ENCODE peak calls at places on chromosomes 13 and 19, in four cellular contexts. One of them, this sample, is unnamed.

GRCh38 chr19:7507884-7508283 is 8.0 kb upstream of the ZNF358 start:
- DNase-seq in SK-N-SH: peak
- DNase-seq in K562: peak
- DNase-seq in H1: peak
- DNase-seq in this sample: peak

GRCh38 chr19:41774515-41774980 is 19.2 kb downstream of the CEACAM6 start:
- DNase-seq in SK-N-SH: no peak
- DNase-seq in H1: no peak
- DNase-seq in K562: no peak
- DNase-seq in this sample: no peak

GRCh38 chr19:18913466-18913865 is 5.7 kb downstream of the COPE start:
- DNase-seq in SK-N-SH: no peak
- DNase-seq in H1: no peak
- DNase-seq in K562: no peak
- DNase-seq in this sample: no peak

GRCh38 chr19:45499196-45500180 is 1.2 kb downstream of the PPM1N start:
- DNase-seq in H1: peak
- DNase-seq in SK-N-SH: peak
- DNase-seq in K562: peak
- DNase-seq in this sample: peak

GRCh38 chr13:51494151-51494550 is 41.3 kb upstream of the INTS6 start:
- DNase-seq in H1: no peak
- DNase-seq in SK-N-SH: no peak
- DNase-seq in K562: no peak
- DNase-seq in this sample: no peak

GRCh38 chr13:28735481-28736029 is 16.8 kb upstream of the SLC46A3 start:
- DNase-seq in K562: no peak
- DNase-seq in SK-N-SH: no peak
- DNase-seq in H1: no peak
- DNase-seq in this sample: no peak

GRCh38 chr13:35818577-35819165 is 312.5 kb downstream of the DCLK1 start:
- DNase-seq in H1: no peak
- DNase-seq in SK-N-SH: peak
- DNase-seq in K562: peak
- DNase-seq in this sample: no peak

GRCh38 chr19:13002970-13003540 is 7.8 kb downstream of the NFIX start:
- DNase-seq in K562: no peak
- DNase-seq in SK-N-SH: no peak
- DNase-seq in H1: no peak
- DNase-seq in this sample: no peak

GRCh38 chr19:19849056-19849455 is 16.6 kb upstream of the ZNF253 start:
- DNase-seq in H1: no peak
- DNase-seq in SK-N-SH: no peak
- DNase-seq in K562: no peak
- DNase-seq in this sample: no peak

GRCh38 chr13:40433577-40433976 is 232.9 kb downstream of the FOXO1 start:
- DNase-seq in K562: no peak
- DNase-seq in SK-N-SH: no peak
- DNase-seq in H1: no peak
- DNase-seq in this sample: no peak

GRCh38 chr13:31827707-31828106 is 88.4 kb downstream of the RXFP2 start:
- DNase-seq in SK-N-SH: no peak
- DNase-seq in K562: no peak
- DNase-seq in H1: no peak
- DNase-seq in this sample: no peak

GRCh38 chr13:48750588-48751383 is 97.1 kb downstream of the CYSLTR2 start:
- DNase-seq in H1: no peak
- DNase-seq in K562: no peak
- DNase-seq in SK-N-SH: no peak
- DNase-seq in this sample: no peak

GRCh38 chr13:110700186-110700585 is 5.7 kb downstream of the CARS2 start:
- DNase-seq in SK-N-SH: no peak
- DNase-seq in H1: no peak
- DNase-seq in K562: no peak
- DNase-seq in this sample: no peak

GRCh38 chr13:43136940-43137574 is 113.7 kb downstream of the DNAJC15 start:
- DNase-seq in K562: no peak
- DNase-seq in H1: no peak
- DNase-seq in SK-N-SH: peak
- DNase-seq in this sample: no peak

GRCh38 chr13:99366075-99366987 is 59.1 kb upstream of the GPR183 start:
- DNase-seq in SK-N-SH: no peak
- DNase-seq in K562: no peak
- DNase-seq in H1: no peak
- DNase-seq in this sample: no peak

GRCh38 chr19:57192064-57192395 is 730 bp downstream of the ZNF264 start:
- DNase-seq in H1: no peak
- DNase-seq in K562: no peak
- DNase-seq in SK-N-SH: peak
- DNase-seq in this sample: no peak

GRCh38 chr19:35959040-35959967 is 23.1 kb downstream of the LRFN3 start:
- DNase-seq in K562: peak
- DNase-seq in H1: no peak
- DNase-seq in SK-N-SH: peak
- DNase-seq in this sample: peak

GRCh38 chr13:27556109-27556508 is 64.2 kb downstream of the LNX2 start:
- DNase-seq in SK-N-SH: no peak
- DNase-seq in H1: no peak
- DNase-seq in K562: no peak
- DNase-seq in this sample: no peak

GRCh38 chr19:47381653-47382279 is 32.7 kb downstream of the DHX34 start:
- DNase-seq in K562: no peak
- DNase-seq in H1: no peak
- DNase-seq in SK-N-SH: no peak
- DNase-seq in this sample: no peak

GRCh38 chr13:107185889-107186288 is 618.0 kb upstream of the ARGLU1 start:
- DNase-seq in K562: no peak
- DNase-seq in SK-N-SH: no peak
- DNase-seq in H1: no peak
- DNase-seq in this sample: no peak

GRCh38 chr13:22940736-22941135 is 240.0 kb upstream of the SGCG start:
- DNase-seq in H1: no peak
- DNase-seq in SK-N-SH: no peak
- DNase-seq in K562: no peak
- DNase-seq in this sample: no peak

GRCh38 chr19:48258350-48258749 is 2.6 kb upstream of the CARD8 start:
- DNase-seq in K562: no peak
- DNase-seq in H1: no peak
- DNase-seq in SK-N-SH: no peak
- DNase-seq in this sample: no peak

GRCh38 chr19:33064117-33064777 is 441 bp downstream of the RHPN2 start:
- DNase-seq in SK-N-SH: peak
- DNase-seq in K562: peak
- DNase-seq in H1: no peak
- DNase-seq in this sample: peak

GRCh38 chr19:3868770-3869456 is at the start of gene ZFR2:
- DNase-seq in K562: peak
- DNase-seq in SK-N-SH: peak
- DNase-seq in H1: no peak
- DNase-seq in this sample: peak

GRCh38 chr13:46565808-46566750 is 13.1 kb downstream of the LRCH1 start:
- DNase-seq in SK-N-SH: no peak
- DNase-seq in H1: no peak
- DNase-seq in K562: no peak
- DNase-seq in this sample: no peak

GRCh38 chr13:32889986-32890565 is 126.1 kb upstream of the KL start:
- DNase-seq in SK-N-SH: no peak
- DNase-seq in H1: no peak
- DNase-seq in K562: no peak
- DNase-seq in this sample: no peak

GRCh38 chr19:48194041-48194871 is 23.8 kb downstream of the ZSWIM9 start:
- DNase-seq in SK-N-SH: peak
- DNase-seq in H1: no peak
- DNase-seq in K562: peak
- DNase-seq in this sample: peak

GRCh38 chr13:32984857-32985626 is 31.2 kb upstream of the KL start:
- DNase-seq in SK-N-SH: no peak
- DNase-seq in K562: no peak
- DNase-seq in H1: no peak
- DNase-seq in this sample: no peak

GRCh38 chr19:33705090-33705847 is 83.5 kb downstream of the CHST8 start:
- DNase-seq in H1: no peak
- DNase-seq in K562: no peak
- DNase-seq in SK-N-SH: no peak
- DNase-seq in this sample: peak

GRCh38 chr19:14746891-14747290 is 31.5 kb downstream of the ADGRE2 start:
- DNase-seq in H1: no peak
- DNase-seq in SK-N-SH: no peak
- DNase-seq in K562: no peak
- DNase-seq in this sample: no peak
- TF ChIP-seq TEAD4 in H1: no peak
- TF ChIP-seq TEAD4 in SK-N-SH: no peak
- TF ChIP-seq TEAD4 in K562: no peak
- TF ChIP-seq TEAD4 in this sample: no peak

GRCh38 chr13:75256922-75257321 is 225.0 kb downstream of the TBC1D4 start:
- DNase-seq in SK-N-SH: no peak
- DNase-seq in H1: no peak
- DNase-seq in K562: no peak
- DNase-seq in this sample: no peak

GRCh38 chr13:75263741-75264407 is 218.1 kb downstream of the TBC1D4 start:
- DNase-seq in K562: no peak
- DNase-seq in SK-N-SH: no peak
- DNase-seq in H1: no peak
- DNase-seq in this sample: no peak

GRCh38 chr13:75255653-75256052 is 226.3 kb downstream of the TBC1D4 start:
- DNase-seq in H1: no peak
- DNase-seq in SK-N-SH: no peak
- DNase-seq in K562: no peak
- DNase-seq in this sample: no peak

GRCh38 chr13:75255159-75255558 is 226.8 kb downstream of the TBC1D4 start:
- DNase-seq in H1: no peak
- DNase-seq in K562: no peak
- DNase-seq in SK-N-SH: no peak
- DNase-seq in this sample: no peak

DNA sequence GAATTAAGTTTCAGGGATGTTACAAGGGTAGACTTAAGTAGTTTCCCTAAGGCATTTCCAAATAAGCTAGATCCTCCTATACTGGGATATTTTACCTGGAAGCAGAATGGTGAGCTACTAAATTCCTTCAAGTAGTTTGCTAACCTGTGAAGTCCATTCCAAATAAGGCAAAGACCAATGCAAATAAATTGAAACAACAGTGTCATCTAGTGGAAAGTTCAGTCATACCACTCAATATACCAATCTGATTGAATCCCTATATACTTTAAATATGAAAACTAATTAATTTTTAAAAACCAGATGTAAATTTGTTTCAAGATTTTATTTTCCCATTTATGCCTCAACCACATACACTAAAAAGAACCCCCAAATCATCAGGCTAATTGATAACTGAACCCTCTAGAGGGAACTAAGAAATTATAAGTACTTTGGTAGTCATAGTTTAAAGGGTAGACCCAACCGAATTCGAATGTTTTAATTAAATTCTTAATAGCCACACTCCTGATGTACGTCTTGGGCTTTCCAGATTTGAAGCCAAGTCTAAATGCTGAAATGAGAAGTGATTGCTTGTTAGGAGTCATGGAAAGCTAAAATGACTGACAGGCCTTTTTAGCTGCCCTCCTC is 223.7 kb downstream of the TBC1D4 start:
- DNase-seq in H1: no peak
- DNase-seq in SK-N-SH: peak
- DNase-seq in K562: no peak
- DNase-seq in this sample: no peak
- TF ChIP-seq TEAD4 in H1: no peak
- TF ChIP-seq TEAD4 in SK-N-SH: no peak
- TF ChIP-seq TEAD4 in K562: no peak
- TF ChIP-seq TEAD4 in this sample: no peak

DNA sequence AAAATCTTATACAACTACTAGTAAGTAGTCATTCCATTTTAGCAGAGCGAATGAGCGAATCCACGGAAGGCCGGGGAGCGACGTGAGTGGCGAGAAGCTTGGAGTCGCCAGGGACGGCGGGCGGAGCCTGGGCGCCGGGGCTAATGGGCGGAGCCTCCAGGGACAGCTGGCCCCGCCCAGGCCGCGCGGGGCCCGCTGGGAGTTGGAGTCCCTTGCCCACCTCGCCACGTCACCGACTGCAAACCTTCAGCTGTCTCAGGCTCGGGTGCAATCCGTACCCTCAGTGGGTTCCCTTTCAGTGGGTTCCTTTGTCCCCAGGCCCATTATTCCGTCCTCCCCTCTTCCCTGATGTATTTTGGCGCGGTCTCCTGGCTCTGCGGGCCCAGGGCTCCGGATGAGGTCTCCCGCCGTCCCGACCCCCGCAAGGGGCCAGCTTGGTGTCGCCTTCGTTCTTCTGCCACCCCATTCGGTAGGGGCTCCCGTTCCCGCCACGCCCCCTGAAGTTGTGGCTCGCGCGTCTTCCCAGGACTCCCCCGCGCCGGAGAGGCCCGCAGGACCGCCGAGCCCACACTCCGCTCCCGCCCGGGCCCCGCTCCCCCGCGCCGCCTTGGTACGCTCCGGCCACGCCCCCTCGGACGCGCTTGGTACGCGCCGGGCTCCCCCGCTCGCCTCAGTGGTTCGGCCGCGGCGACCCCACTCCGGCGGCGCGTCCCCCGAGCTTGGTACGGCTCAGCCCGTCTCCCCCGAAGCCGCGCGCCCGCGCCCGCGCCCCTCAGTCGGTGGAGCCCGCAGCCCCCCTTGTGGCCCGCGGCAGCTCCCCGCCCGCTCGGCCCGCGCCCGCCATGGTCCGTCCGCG is at the start of gene PTOV1:
- DNase-seq in K562: peak
- DNase-seq in H1: peak
- DNase-seq in SK-N-SH: peak
- DNase-seq in this sample: peak
- TF ChIP-seq TEAD4 in K562: no peak
- TF ChIP-seq TEAD4 in H1: peak
- TF ChIP-seq TEAD4 in SK-N-SH: no peak
- TF ChIP-seq TEAD4 in this sample: no peak

GRCh38 chr13:113105032-113105993 is at the start of gene F7:
- DNase-seq in H1: no peak
- DNase-seq in SK-N-SH: no peak
- DNase-seq in K562: no peak
- DNase-seq in this sample: no peak
- TF ChIP-seq TEAD4 in H1: no peak
- TF ChIP-seq TEAD4 in SK-N-SH: no peak
- TF ChIP-seq TEAD4 in K562: no peak
- TF ChIP-seq TEAD4 in this sample: no peak

DNA sequence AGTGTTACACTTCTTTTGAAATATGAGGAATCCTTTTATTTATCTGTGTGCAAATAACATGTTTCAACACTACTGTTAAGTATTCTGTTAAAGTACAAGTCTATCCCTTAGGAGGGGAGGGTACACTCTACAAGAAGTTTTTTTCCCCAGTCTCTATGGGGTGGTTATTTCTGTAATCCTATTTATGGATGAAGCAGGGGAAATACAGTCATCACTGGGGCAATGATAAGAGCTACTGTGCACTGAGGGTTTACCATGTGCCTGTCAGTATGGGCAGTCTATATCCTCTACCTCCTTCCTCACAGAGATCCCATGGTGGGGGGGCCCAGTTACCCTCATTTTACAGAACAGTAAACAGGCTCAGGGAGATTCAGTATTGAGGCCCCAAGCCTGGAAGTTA is 16.6 kb upstream of the TRIM13 start:
- DNase-seq in H1: no peak
- DNase-seq in K562: no peak
- DNase-seq in SK-N-SH: no peak
- DNase-seq in this sample: no peak
- TF ChIP-seq TEAD4 in H1: no peak
- TF ChIP-seq TEAD4 in K562: no peak
- TF ChIP-seq TEAD4 in SK-N-SH: no peak
- TF ChIP-seq TEAD4 in this sample: no peak

This sample was measured in WTC11.